ENCODE peak calls at places on chromosomes 7 and 10, in four cellular contexts. M is HepG2, R is K562, F is GM12878. O is an unnamed sample.

GRCh38 chr7:114919587-114919986 is 2.3 kb upstream of the MDFIC start:
- DNase-seq in M (no peak), R (no peak), F (no peak), O (no peak)

GRCh38 chr7:130734525-130735272 is 692 bp upstream of the KLF14 start:
- DNase-seq in M (no peak), R (no peak), F (no peak), O (no peak)

GRCh38 chr10:85607296-85607695 is 759.3 kb downstream of the GRID1 start:
- DNase-seq in M (no peak), R (no peak), F (no peak), O (no peak)

GRCh38 chr10:86671985-86672710 is 3.8 kb downstream of the LDB3 start:
- DNase-seq in M (no peak), R (no peak), F (no peak), O (no peak)

GRCh38 chr10:130999376-131000202 is 311.9 kb downstream of the TCERG1L start:
- DNase-seq in M (no peak), R (no peak), F (no peak), O (no peak)

GRCh38 chr10:104353325-104354048 is at the start of gene CFAP58:
- DNase-seq in M (peak; percentile 45), R (peak; percentile 93), F (peak; percentile 57), O (peak; percentile 99)

GRCh38 chr10:114024876-114025609 is 18.6 kb upstream of the ADRB1 start:
- DNase-seq in M (no peak), R (no peak), F (peak; percentile 86), O (no peak)

GRCh38 chr10:124565565-124566221 is 104.1 kb downstream of the LHPP start:
- DNase-seq in M (peak; percentile 69), R (peak; percentile 63), F (no peak), O (peak; percentile 78)

GRCh38 chr7:6658618-6659345 is 21.7 kb downstream of the ZNF316 start:
- DNase-seq in M (no peak), R (no peak), F (no peak), O (no peak)

GRCh38 chr10:50625663-50626062 is 1.9 kb upstream of the SGMS1 start:
- DNase-seq in M (no peak), R (no peak), F (no peak), O (no peak)

GRCh38 chr10:122186822-122187810 is 84.0 kb upstream of the BTBD16 start:
- DNase-seq in M (no peak), R (no peak), F (no peak), O (no peak)

GRCh38 chr7:50826371-50827172 is 43.9 kb upstream of the GRB10 start:
- DNase-seq in M (peak; percentile 78), R (no peak), F (no peak), O (no peak)

GRCh38 chr10:79238606-79239005 is 108.7 kb upstream of the PPIF start:
- DNase-seq in M (no peak), R (no peak), F (no peak), O (no peak)

GRCh38 chr10:48684792-48685651 is at the start of gene WDFY4:
- DNase-seq in M (no peak), R (no peak), F (no peak), O (no peak)

GRCh38 chr10:96851281-96851680 is 19.2 kb downstream of the LCOR start:
- DNase-seq in M (no peak), R (no peak), F (no peak), O (no peak)

GRCh38 chr10:11178606-11179221 is 161.0 kb downstream of the CELF2 start:
- DNase-seq in M (no peak), R (peak; percentile 80), F (peak; percentile 98), O (no peak)

GRCh38 chr10:102120987-102121738 is 995 bp upstream of the LDB1 start:
- DNase-seq in M (no peak), R (no peak), F (no peak), O (no peak)

GRCh38 chr7:923108-924041 is 31.1 kb downstream of the ADAP1 start:
- DNase-seq in M (no peak), R (peak; percentile 63), F (peak; percentile 81), O (no peak)

GRCh38 chr10:74542077-74542476 is 284.3 kb upstream of the KAT6B start:
- DNase-seq in M (no peak), R (no peak), F (no peak), O (no peak)

GRCh38 chr7:25952277-25953057 is 199.5 kb upstream of the NFE2L3 start:
- DNase-seq in M (peak; percentile 93), R (no peak), F (no peak), O (peak; percentile 47)

GRCh38 chr7:151843181-151843580 is 33.7 kb downstream of the PRKAG2 start:
- DNase-seq in M (no peak), R (no peak), F (no peak), O (no peak)

GRCh38 chr10:6578221-6579192 is 1.6 kb downstream of the PRKCQ start:
- DNase-seq in M (no peak), R (no peak), F (no peak), O (no peak)

GRCh38 chr10:52210161-52210560 is 103.9 kb upstream of the DKK1 start:
- DNase-seq in M (no peak), R (no peak), F (no peak), O (no peak)

GRCh38 chr10:14654821-14655382 is 119.8 kb downstream of the FAM107B start:
- DNase-seq in M (no peak), R (no peak), F (no peak), O (no peak)

GRCh38 chr7:35593896-35594295 is 101.0 kb downstream of the HERPUD2 start:
- DNase-seq in M (peak; percentile 7), R (peak; percentile 63), F (no peak), O (peak; percentile 50)

GRCh38 chr10:110528224-110528997 is 30.7 kb downstream of the DUSP5 start:
- DNase-seq in M (no peak), R (no peak), F (no peak), O (no peak)

GRCh38 chr10:14487511-14487909 is 156.8 kb upstream of the FRMD4A start:
- DNase-seq in M (no peak), R (no peak), F (no peak), O (no peak)

GRCh38 chr7:27697861-27698430 is 35.3 kb upstream of the HIBADH start:
- DNase-seq in M (peak; percentile 39), R (no peak), F (peak; percentile 53), O (no peak)

GRCh38 chr10:11434323-11434722 is 177.1 kb downstream of the USP6NL start:
- DNase-seq in M (peak; percentile 16), R (peak; percentile 60), F (no peak), O (no peak)

GRCh38 chr10:12526311-12526710 is 177.0 kb downstream of the CAMK1D start:
- DNase-seq in M (no peak), R (no peak), F (no peak), O (no peak)

GRCh38 chr7:90412458-90413184 is 9.4 kb downstream of the CLDN12 start:
- DNase-seq in M (peak; percentile 44), R (no peak), F (no peak), O (peak; percentile 14)

GRCh38 chr7:90409667-90410066 is 6.4 kb downstream of the CLDN12 start:
- DNase-seq in M (peak; percentile 72), R (no peak), F (no peak), O (no peak)

GRCh38 chr7:90408142-90408541 is 4.9 kb downstream of the CLDN12 start:
- DNase-seq in M (no peak), R (no peak), F (no peak), O (no peak)

GRCh38 chr7:90413185-90413528 is 9.9 kb downstream of the CLDN12 start:
- DNase-seq in M (no peak), R (no peak), F (no peak), O (no peak)

GRCh38 chr7:90411510-90411909 is 8.2 kb downstream of the CLDN12 start:
- DNase-seq in M (peak; percentile 9), R (no peak), F (no peak), O (no peak)
- TF ChIP-seq TARDBP in M (no peak), R (no peak), F (no peak), O (no peak)

DNA sequence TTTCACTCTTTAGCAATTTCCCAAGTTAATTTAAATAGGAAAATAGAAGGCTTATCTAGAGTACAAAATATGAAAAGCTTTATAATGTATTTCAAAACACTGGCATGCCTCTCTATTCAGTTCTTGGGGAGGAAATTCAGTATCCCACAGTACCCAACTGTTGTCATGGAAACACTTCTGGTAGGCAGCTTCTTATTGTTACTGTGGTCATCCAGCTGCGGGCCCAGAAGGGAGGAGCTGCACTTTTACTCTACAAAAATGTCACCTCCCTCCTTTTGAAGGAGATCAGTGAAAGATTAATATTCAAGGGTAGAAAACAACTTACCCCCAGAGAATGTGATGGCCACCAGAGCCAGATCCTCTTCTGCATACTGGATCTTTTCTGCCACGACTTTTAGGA is 202.8 kb downstream of the RAPGEF5 start:
- DNase-seq in M (no peak), R (no peak), F (no peak), O (no peak)
- TF ChIP-seq TARDBP in M (no peak), R (no peak), F (no peak), O (no peak)

GRCh38 chr10:132178046-132178445 is 8.7 kb upstream of the DPYSL4 start:
- DNase-seq in M (no peak), R (no peak), F (no peak), O (no peak)
- TF ChIP-seq TARDBP in M (no peak), R (no peak), F (no peak), O (no peak)

DNA sequence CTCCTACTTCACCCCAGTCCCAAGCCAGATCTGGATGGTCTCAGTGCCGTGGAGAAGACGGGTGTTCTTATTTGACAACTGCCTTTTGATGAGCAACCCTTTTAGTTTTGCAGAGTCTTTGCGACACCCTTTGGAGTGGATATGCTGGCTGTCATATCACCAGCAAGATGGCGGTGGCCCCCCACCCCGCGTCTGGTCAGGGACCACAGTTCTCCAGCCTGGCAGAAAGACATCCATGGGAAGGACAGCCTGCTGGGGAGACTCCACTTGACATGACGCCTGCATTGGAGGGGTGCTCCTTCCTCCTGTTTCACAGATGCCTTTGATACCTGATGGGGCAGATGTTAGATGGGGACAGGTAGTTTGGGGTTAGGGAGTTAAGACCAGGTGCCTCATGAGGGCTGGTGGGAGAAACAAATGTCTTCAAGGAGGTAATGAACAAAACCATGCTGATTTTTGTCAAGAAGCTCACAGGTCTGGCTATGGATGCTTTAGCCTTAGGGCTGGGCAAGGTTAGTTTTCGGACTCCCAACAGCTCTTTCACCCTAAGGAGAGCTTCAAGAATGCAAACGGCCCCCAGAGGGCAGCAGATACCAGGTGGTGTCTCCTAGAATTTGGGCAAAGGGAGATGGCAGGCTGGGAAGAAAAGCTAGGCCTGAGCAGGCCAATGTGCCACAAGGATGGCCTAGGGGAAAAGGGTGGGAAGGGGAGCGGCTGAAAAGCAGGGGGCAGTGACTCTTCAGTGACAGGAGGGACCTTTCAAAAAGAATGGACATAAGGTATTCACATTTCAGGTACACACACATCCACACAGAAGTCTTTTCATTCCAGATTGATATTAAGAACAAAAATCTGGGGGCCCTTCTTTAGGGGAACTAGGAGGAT is 95.2 kb downstream of the CLEC2L start:
- DNase-seq in M (peak; percentile 35), R (peak; percentile 76), F (no peak), O (peak; percentile 63)
- TF ChIP-seq TARDBP in M (no peak), R (no peak), F (no peak), O (no peak)

GRCh38 chr7:91514591-91514990 is 250.4 kb downstream of the FZD1 start:
- DNase-seq in M (no peak), R (no peak), F (no peak), O (no peak)

GRCh38 chr7:91515961-91516360 is 251.7 kb downstream of the FZD1 start:
- DNase-seq in M (no peak), R (no peak), F (no peak), O (no peak)

GRCh38 chr7:91517408-91517807 is 253.2 kb downstream of the FZD1 start:
- DNase-seq in M (no peak), R (no peak), F (no peak), O (no peak)

GRCh38 chr7:91518058-91518457 is 253.8 kb downstream of the FZD1 start:
- DNase-seq in M (no peak), R (no peak), F (no peak), O (no peak)

GRCh38 chr7:91512958-91513357 is 248.7 kb downstream of the FZD1 start:
- DNase-seq in M (no peak), R (no peak), F (no peak), O (no peak)
- TF ChIP-seq TARDBP in M (no peak), R (no peak), F (no peak), O (no peak)